ENCODE peak calls at places on chromosome 18, in seven cellular contexts. J is GM12891, B is GM12878, T is H1, G is SK-N-SH, P is K562, M is HepG2. H is an unnamed sample.

GRCh38 chr18:74778191-74778847 is 180.6 kb downstream of the ZNF407 start:
- DNase-seq in J (no peak), B (no peak), T (no peak), G (no peak), P (no peak), M (no peak), H (no peak)

GRCh38 chr18:8751692-8752091 is 46.3 kb downstream of the MTCL1 start:
- DNase-seq in J (no peak), B (no peak), T (no peak), G (no peak), P (no peak), M (no peak), H (no peak)

GRCh38 chr18:9987931-9988330 is 74.1 kb downstream of the VAPA start:
- DNase-seq in J (no peak), B (no peak), T (no peak), G (no peak), P (no peak), M (peak), H (no peak)

GRCh38 chr18:25164837-25165791 is 186.9 kb downstream of the ZNF521 start:
- DNase-seq in J (peak), B (no peak), T (no peak), G (no peak), P (no peak), M (peak), H (peak)

GRCh38 chr18:39647627-39648502 is 2082.3 kb upstream of the CELF4 start:
- DNase-seq in J (no peak), B (no peak), T (no peak), G (no peak), P (no peak), M (no peak), H (no peak)

GRCh38 chr18:79543861-79544385 is 135.7 kb upstream of the CTDP1 start:
- DNase-seq in J (no peak), B (no peak), T (no peak), G (no peak), P (no peak), M (no peak), H (no peak)

GRCh38 chr18:24632158-24632988 is 171.9 kb downstream of the HRH4 start:
- DNase-seq in J (no peak), B (no peak), T (no peak), G (no peak), P (no peak), M (no peak), H (no peak)

GRCh38 chr18:28792404-28793103 is 615.6 kb upstream of the CDH2 start:
- DNase-seq in J (no peak), B (no peak), T (no peak), G (no peak), P (no peak), M (no peak), H (no peak)

GRCh38 chr18:32067375-32068167 is 24.1 kb upstream of the RNF138 start:
- DNase-seq in J (no peak), B (no peak), T (no peak), G (no peak), P (no peak), M (no peak), H (no peak)

GRCh38 chr18:55588001-55588875 is at the start of gene TCF4:
- DNase-seq in J (no peak), B (no peak), T (peak), G (peak), P (peak), M (no peak), H (peak)

GRCh38 chr18:32310119-32310518 is 120.3 kb downstream of the MEP1B start:
- DNase-seq in J (no peak), B (no peak), T (no peak), G (peak), P (no peak), M (no peak), H (no peak)

GRCh38 chr18:55301836-55302235 is 286.2 kb downstream of the TCF4 start:
- DNase-seq in J (no peak), B (no peak), T (no peak), G (no peak), P (no peak), M (no peak), H (no peak)

GRCh38 chr18:78293940-78294401 is 685.6 kb upstream of the SALL3 start:
- DNase-seq in J (no peak), B (no peak), T (no peak), G (no peak), P (no peak), M (no peak), H (no peak)
- TF ChIP-seq TAF1 in J (no peak), B (no peak), T (no peak), G (no peak), P (no peak), M (no peak), H (no peak)

DNA sequence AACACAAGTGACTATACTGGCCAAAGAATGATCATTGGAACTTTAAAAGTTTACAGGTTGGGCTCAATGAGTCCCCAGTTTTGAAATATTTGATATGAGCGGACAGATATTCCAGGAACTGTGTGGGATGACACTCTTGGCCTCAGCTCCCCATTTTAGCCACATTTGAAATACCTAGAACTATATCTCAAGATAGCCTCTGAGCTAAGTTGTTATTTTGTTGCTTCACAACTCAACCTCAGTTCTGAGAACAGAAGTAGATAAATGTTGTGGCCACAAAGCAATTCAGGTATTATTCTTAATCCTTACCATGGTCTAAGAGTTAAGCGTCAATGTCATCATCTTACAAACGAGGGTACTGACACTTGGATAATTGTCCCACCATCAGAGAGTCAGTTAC is 172.2 kb upstream of the SETBP1 start:
- DNase-seq in J (no peak), B (no peak), T (no peak), G (no peak), P (no peak), M (no peak), H (no peak)
- TF ChIP-seq TAF1 in J (no peak), B (no peak), T (no peak), G (no peak), P (no peak), M (no peak), H (no peak)

GRCh38 chr18:60452424-60452823 is 79.8 kb upstream of the MC4R start:
- DNase-seq in J (no peak), B (no peak), T (no peak), G (peak), P (no peak), M (no peak), H (no peak)
- TF ChIP-seq TAF1 in J (no peak), B (no peak), T (no peak), G (no peak), P (no peak), M (no peak), H (no peak)

GRCh38 chr18:35410561-35410960 is 33.4 kb upstream of the ZNF396 start:
- DNase-seq in J (no peak), B (no peak), T (no peak), G (no peak), P (no peak), M (no peak), H (no peak)

GRCh38 chr18:35417223-35417622 is 40.1 kb upstream of the ZNF396 start:
- DNase-seq in J (no peak), B (no peak), T (no peak), G (no peak), P (no peak), M (no peak), H (no peak)

GRCh38 chr18:35413163-35413511 is 36.0 kb upstream of the ZNF396 start:
- DNase-seq in J (no peak), B (no peak), T (no peak), G (no peak), P (no peak), M (no peak), H (no peak)

GRCh38 chr18:35418610-35419009 is 41.5 kb upstream of the ZNF396 start:
- DNase-seq in J (no peak), B (no peak), T (no peak), G (no peak), P (no peak), M (no peak), H (no peak)

GRCh38 chr18:35415511-35416427 is 38.6 kb upstream of the ZNF396 start:
- DNase-seq in J (no peak), B (no peak), T (no peak), G (no peak), P (no peak), M (no peak), H (no peak)
- TF ChIP-seq TAF1 in J (no peak), B (no peak), T (no peak), G (no peak), P (no peak), M (no peak), H (no peak)

GRCh38 chr18:59799383-59800015 is 100.3 kb upstream of the PMAIP1 start:
- DNase-seq in J (no peak), B (no peak), T (no peak), G (peak), P (no peak), M (no peak), H (no peak)
- TF ChIP-seq TAF1 in J (no peak), B (no peak), T (no peak), G (no peak), P (no peak), M (no peak), H (no peak)

DNA sequence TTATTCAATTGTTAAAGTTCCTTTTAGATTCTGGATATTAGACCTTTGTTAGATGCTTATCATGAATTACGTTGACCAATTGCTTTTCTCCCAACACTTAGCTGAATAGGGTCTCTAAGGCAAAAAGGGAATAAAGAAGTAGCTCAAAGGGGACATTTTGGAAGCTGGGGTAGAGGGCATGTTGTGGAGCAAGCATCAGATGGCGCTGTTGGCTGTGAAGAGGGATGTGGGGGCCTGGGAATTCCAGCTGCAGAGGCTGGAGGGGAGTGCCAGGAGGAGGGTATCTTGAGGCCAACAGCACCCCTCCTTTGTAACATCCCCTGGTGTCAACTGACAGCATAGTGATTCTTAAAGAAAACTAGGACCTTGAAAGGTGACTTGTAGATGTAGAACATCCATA is 198.2 kb downstream of the ADCYAP1 start:
- DNase-seq in J (no peak), B (no peak), T (no peak), G (no peak), P (no peak), M (no peak), H (no peak)
- TF ChIP-seq TAF1 in J (no peak), B (no peak), T (no peak), G (no peak), P (no peak), M (no peak), H (no peak)

DNA sequence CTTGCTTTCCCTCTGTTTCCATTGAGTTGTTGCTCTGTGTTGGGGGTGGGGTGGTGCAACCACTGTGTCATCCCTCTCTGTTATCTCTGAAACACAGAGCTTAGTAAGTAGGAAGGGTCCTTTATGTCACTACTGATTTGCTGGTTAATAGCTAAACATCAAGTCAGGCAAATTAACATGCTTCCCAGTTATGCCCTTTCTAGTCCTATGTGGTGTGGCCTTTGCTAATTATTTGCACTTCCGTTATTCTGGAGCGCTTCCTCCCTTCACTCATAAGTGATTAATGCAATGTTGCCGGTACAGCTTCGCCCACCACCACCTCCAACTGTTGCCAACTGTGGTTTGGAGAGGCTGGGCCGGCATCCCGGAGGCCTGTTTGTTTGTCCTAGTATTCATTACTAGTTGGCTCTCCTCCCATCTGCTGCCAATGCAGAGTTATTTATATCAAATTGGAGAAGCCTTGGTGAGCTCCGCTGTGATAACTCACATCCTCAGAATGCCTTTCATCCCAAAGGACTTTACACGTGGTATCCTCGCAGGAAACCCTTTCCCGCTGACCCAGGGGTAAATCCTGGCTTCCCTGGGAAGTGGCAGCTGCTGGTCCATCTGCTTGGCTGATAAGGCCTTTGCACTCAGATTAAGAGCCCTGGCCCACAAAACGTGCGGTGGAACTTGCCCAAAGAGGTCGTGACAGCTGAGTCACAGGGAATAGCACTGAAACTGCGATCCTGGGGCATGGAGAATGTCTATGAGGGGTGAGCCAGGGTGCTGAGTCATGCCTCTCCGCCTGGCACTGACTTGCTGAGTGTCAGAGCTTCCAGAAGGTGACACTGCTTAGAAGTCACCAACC is 72.1 kb upstream of the ZCCHC2 start:
- DNase-seq in J (no peak), B (no peak), T (no peak), G (peak), P (peak), M (peak), H (no peak)
- TF ChIP-seq TAF1 in J (no peak), B (no peak), T (no peak), G (no peak), P (no peak), M (no peak), H (no peak)

GRCh38 chr18:2846241-2846637 is 567 bp upstream of the EMILIN2 start:
- DNase-seq in J (peak), B (no peak), T (no peak), G (no peak), P (no peak), M (no peak), H (peak)
- TF ChIP-seq TAF1 in J (no peak), B (no peak), T (no peak), G (no peak), P (no peak), M (no peak), H (no peak)

GRCh38 chr18:48660346-48661228 is 121.8 kb downstream of the CTIF start:
- DNase-seq in J (no peak), B (no peak), T (no peak), G (peak), P (no peak), M (no peak), H (no peak)
- TF ChIP-seq TAF1 in J (no peak), B (no peak), T (no peak), G (no peak), P (no peak), M (no peak), H (no peak)

GRCh38 chr18:47191956-47192355 is 15.8 kb upstream of the IER3IP1 start:
- DNase-seq in J (no peak), B (no peak), T (no peak), G (no peak), P (no peak), M (peak), H (no peak)
- TF ChIP-seq TAF1 in J (no peak), B (no peak), T (no peak), G (no peak), P (no peak), M (no peak), H (no peak)

H was measured in GM12892.